ENCODE peak calls at places on chromosome 10, in five cellular contexts. X, K, H, T and M are unnamed samples.

GRCh38 chr10:127649642-127650041 is 87.3 kb upstream of the FOXI2 start:
- DNase-seq in X (no peak), H (no peak), T (no peak), K (no peak), M (no peak)

GRCh38 chr10:34641147-34641912 is 173.8 kb downstream of the PARD3 start:
- DNase-seq in X (no peak), K (no peak), H (no peak), T (no peak), M (no peak)

GRCh38 chr10:114261116-114261515 is 22.1 kb downstream of the VWA2 start:
- DNase-seq in T (no peak), X (no peak), H (no peak), K (no peak), M (no peak)

GRCh38 chr10:68423522-68423921 is 16.4 kb upstream of the RUFY2 start:
- DNase-seq in H (no peak), T (no peak), K (no peak), X (no peak), M (no peak)

GRCh38 chr10:71753960-71754505 is 19.3 kb downstream of the VSIR start:
- DNase-seq in K (no peak), H (no peak), X (no peak), T (no peak), M (no peak)

GRCh38 chr10:43057231-43057711 is 19.6 kb upstream of the RET start:
- DNase-seq in K (no peak), H (no peak), T (no peak), X (no peak), M (no peak)

GRCh38 chr10:116553378-116553980 is 7.7 kb downstream of the PNLIP start:
- DNase-seq in H (no peak), K (no peak), T (no peak), X (peak), M (no peak)

GRCh38 chr10:1033601-1034000 is 7.9 kb upstream of the IDI2 start:
- DNase-seq in X (no peak), H (no peak), T (no peak), K (no peak), M (no peak)

GRCh38 chr10:103765981-103766380 is 89.4 kb downstream of the SH3PXD2A start:
- DNase-seq in T (no peak), X (peak), K (no peak), H (no peak), M (peak)

GRCh38 chr10:49601857-49602256 is 8.3 kb upstream of the SLC18A3 start:
- DNase-seq in K (no peak), H (no peak), X (no peak), T (no peak), M (no peak)

GRCh38 chr10:47409171-47409865 is 25.2 kb upstream of the ZNF488 start:
- DNase-seq in T (no peak), X (no peak), H (no peak), K (no peak), M (no peak)

GRCh38 chr10:64091889-64092288 is 570.7 kb downstream of the REEP3 start:
- DNase-seq in H (no peak), X (no peak), T (no peak), K (no peak), M (no peak)

GRCh38 chr10:42980553-42981357 is 96.1 kb upstream of the RET start:
- DNase-seq in X (peak), K (no peak), H (no peak), T (no peak), M (peak)

GRCh38 chr10:43427166-43427825 is 9.6 kb upstream of the ZNF487 start:
- DNase-seq in T (no peak), K (no peak), H (no peak), X (no peak), M (no peak)

GRCh38 chr10:35011771-35012191 is 78.4 kb downstream of the CUL2 start:
- DNase-seq in K (no peak), X (no peak), T (no peak), H (no peak), M (no peak)

GRCh38 chr10:67936416-67936815 is 52.0 kb downstream of the SIRT1 start:
- DNase-seq in X (no peak), K (no peak), T (no peak), H (no peak), M (no peak)

GRCh38 chr10:54947605-54948004 is 146.6 kb upstream of the PCDH15 start:
- DNase-seq in X (no peak), K (no peak), H (no peak), T (no peak), M (no peak)

GRCh38 chr10:110780704-110781103 is 91.0 kb upstream of the PDCD4 start:
- DNase-seq in X (peak), K (no peak), T (no peak), H (no peak), M (no peak)

GRCh38 chr10:66301078-66301477 is 624.8 kb upstream of the LRRTM3 start:
- DNase-seq in K (no peak), T (no peak), X (no peak), H (no peak), M (no peak)

GRCh38 chr10:683448-684071 is 5.9 kb downstream of the DIP2C start:
- DNase-seq in T (no peak), K (no peak), X (no peak), H (no peak), M (no peak)

GRCh38 chr10:118036281-118036875 is 10.4 kb downstream of the RAB11FIP2 start:
- DNase-seq in H (no peak), T (no peak), K (no peak), X (no peak), M (no peak)

GRCh38 chr10:78549536-78549935 is 515.9 kb downstream of the RPS24 start:
- DNase-seq in H (no peak), T (no peak), X (no peak), K (no peak), M (peak)

GRCh38 chr10:110006358-110007170 is 1.2 kb upstream of the ADD3 start:
- DNase-seq in T (no peak), X (no peak), K (peak), H (peak), M (peak)

GRCh38 chr10:112967200-112967599 is 17.2 kb downstream of the TCF7L2 start:
- DNase-seq in X (no peak), K (no peak), H (no peak), T (no peak), M (no peak)

GRCh38 chr10:86293323-86293840 is 73.2 kb downstream of the GRID1 start:
- DNase-seq in X (no peak), T (no peak), K (no peak), H (no peak), M (no peak)

GRCh38 chr10:113111900-113112853 is 162.1 kb downstream of the TCF7L2 start:
- DNase-seq in T (no peak), K (peak), H (peak), X (peak), M (no peak)

GRCh38 chr10:69101451-69102095 is 13.7 kb downstream of the SRGN start:
- DNase-seq in X (no peak), H (no peak), K (no peak), T (no peak), M (no peak)

GRCh38 chr10:58280485-58280884 is 11.5 kb downstream of the CISD1 start:
- DNase-seq in T (no peak), X (no peak), H (no peak), K (no peak), M (no peak)

GRCh38 chr10:127313996-127314700 is 117.8 kb upstream of the INSYN2A start:
- DNase-seq in K (no peak), X (no peak), T (no peak), H (no peak), M (no peak)

GRCh38 chr10:7945025-7945424 is 109.5 kb upstream of the GATA3 start:
- DNase-seq in T (no peak), X (no peak), H (no peak), K (no peak), M (no peak)

GRCh38 chr10:14185501-14186045 is 145.2 kb downstream of the FRMD4A start:
- DNase-seq in T (no peak), K (no peak), H (no peak), X (no peak), M (peak)

GRCh38 chr10:5504146-5505072 is 5.0 kb upstream of the CALML5 start:
- DNase-seq in H (peak), K (no peak), X (peak), T (no peak), M (peak)

GRCh38 chr10:119374236-119374635 is 166.9 kb downstream of the GRK5 start:
- DNase-seq in T (no peak), K (no peak), H (no peak), X (no peak), M (no peak)

GRCh38 chr10:32980558-32981468 is 22.8 kb upstream of the ITGB1 start:
- DNase-seq in K (peak), H (peak), X (peak), T (peak), M (peak)
- TF ChIP-seq POLR2A in K (peak), H (peak), X (peak), T (peak), M (peak)

GRCh38 chr10:96511044-96511945 is 2.4 kb downstream of the TLL2 start:
- DNase-seq in X (peak), K (peak), H (peak), T (no peak), M (no peak)
- TF ChIP-seq CTCF in X (peak), K (peak), H (peak), T (peak), M (peak)

GRCh38 chr10:100979821-100980272 is 7.5 kb downstream of the MRPL43 start:
- DNase-seq in T (no peak), K (no peak), X (no peak), H (no peak), M (no peak)

GRCh38 chr10:100977436-100977835 is 8.1 kb downstream of the SEMA4G start:
- DNase-seq in K (no peak), H (no peak), X (no peak), T (no peak), M (no peak)

GRCh38 chr10:100978121-100978895 is 9.0 kb downstream of the MRPL43 start:
- DNase-seq in X (no peak), T (no peak), K (no peak), H (no peak), M (peak)

GRCh38 chr10:100980327-100981110 is 6.8 kb downstream of the MRPL43 start:
- DNase-seq in H (peak), X (no peak), T (no peak), K (no peak), M (peak)

GRCh38 chr10:100978896-100979185 is 8.5 kb downstream of the MRPL43 start:
- DNase-seq in X (no peak), K (no peak), T (no peak), H (no peak), M (no peak)
- TF ChIP-seq POLR2A in X (no peak), K (no peak), T (no peak), H (no peak), M (no peak)

DNA sequence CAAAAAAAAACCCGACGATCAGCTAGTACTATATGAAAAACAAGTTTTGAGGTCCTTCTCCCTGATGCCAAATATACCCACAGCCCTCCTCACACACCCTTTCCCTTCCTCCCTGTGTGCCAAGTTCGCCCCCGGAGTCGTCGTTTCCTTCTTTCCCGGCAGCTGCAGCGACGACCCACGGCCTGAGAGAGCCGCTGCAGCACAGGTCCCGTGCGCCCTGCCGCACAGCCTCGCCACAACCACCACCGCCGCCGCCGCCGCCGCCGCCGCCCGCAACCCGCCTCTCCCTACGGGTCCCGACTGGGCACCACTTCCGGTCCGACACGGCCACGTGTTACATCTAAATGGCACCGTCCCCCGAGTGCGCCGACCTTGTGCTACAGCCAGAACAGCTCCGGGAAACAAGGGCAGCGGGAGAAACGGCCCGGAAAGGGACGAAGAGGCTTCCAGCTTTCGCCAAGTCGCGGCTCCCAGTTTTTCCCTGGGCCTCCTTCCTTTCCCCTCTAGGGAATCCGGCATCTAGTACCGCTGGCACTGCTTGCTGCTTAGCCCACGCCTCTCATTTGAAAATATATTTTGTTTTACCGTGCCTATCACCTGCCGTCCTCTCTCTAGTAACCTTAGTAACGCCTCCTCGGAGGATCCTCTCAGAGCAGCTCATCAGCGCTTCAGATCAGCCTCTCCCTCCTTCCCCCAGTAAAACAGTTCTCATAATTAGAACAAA is at the start of gene FRA10AC1:
- DNase-seq in X (peak), K (peak), T (peak), H (peak), M (peak)
- TF ChIP-seq CTCF in X (peak), K (peak), T (peak), H (peak), M (peak)

DNA sequence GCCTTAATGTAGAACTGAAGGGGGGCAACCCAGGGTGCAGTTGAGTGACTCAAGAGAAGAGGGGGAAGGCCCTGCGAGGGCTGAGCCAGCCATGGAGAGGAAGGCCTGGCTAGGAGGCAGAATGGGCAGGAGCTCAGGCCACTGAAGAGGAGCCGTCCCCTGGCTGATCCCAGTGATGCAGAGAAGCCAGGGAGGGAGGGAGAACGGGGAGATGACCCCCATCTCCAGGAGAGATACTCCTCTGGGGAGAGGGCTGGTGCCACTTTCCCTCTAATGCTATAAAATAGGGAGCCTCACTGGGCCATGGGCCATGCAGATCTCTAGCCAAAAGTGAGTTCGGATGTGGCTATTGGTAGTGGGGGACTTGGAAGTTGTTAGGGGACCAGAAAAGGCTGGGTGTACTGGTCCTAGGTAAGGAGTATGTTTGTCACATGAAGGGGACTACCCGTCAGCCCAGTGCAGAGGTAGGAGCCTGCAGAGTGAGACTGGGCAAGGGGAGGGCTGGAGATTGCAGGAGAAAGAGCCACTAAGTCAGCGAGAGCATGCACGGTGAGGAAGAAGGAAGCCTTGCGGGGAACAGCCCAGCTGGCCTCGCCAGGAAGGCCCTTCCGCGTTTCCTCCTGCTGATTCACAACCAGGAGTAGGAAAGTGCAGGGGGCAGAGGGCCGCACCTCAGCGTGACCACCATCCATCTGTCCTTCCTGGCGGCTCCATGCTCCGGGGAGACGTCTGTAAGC is 347.6 kb downstream of the TCERG1L start:
- DNase-seq in H (no peak), K (no peak), X (no peak), T (no peak), M (no peak)
- TF ChIP-seq POLR2A in H (no peak), K (no peak), X (no peak), T (no peak), M (no peak)

GRCh38 chr10:129602938-129603520 is 136.0 kb downstream of the MGMT start:
- DNase-seq in H (no peak), T (no peak), X (no peak), K (no peak), M (no peak)

GRCh38 chr10:129604333-129605032 is 137.4 kb downstream of the MGMT start:
- DNase-seq in H (no peak), K (no peak), X (no peak), T (no peak), M (no peak)

GRCh38 chr10:129605266-129605985 is 138.4 kb downstream of the MGMT start:
- DNase-seq in T (no peak), H (no peak), K (no peak), X (no peak), M (no peak)

GRCh38 chr10:129607607-129608006 is 140.6 kb downstream of the MGMT start:
- DNase-seq in H (no peak), X (no peak), K (no peak), T (no peak), M (no peak)

GRCh38 chr10:129605986-129606518 is 139.0 kb downstream of the MGMT start:
- DNase-seq in K (no peak), X (no peak), H (peak), T (peak), M (peak)
- TF ChIP-seq CTCF in K (no peak), X (no peak), H (no peak), T (no peak), M (no peak)

DNA sequence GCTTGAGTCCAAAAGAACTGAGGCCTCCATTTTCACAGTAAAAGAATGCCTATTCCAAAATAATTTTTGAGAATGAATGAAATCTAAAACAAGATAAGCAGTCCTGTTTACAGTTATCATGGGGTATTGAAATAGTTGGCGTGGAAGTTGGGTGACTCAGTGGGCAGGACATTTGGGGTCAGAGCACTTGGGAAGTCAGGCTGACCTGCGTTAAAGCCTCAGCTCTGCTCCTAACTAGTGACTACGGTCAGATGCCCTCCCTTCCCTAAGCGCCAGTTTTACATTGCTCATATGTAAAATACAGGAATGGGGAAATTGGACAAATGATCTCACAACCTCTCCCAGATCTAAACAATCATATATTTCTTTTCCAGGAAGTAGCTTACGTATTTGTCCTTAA is 2.3 kb upstream of the PAPSS2 start:
- DNase-seq in H (no peak), X (peak), T (no peak), K (peak), M (no peak)
- TF ChIP-seq POLR2A in H (no peak), X (no peak), T (no peak), K (no peak), M (no peak)

GRCh38 chr10:132395704-132396494 is 1.1 kb upstream of the PWWP2B start:
- DNase-seq in T (no peak), K (peak), X (peak), H (peak), M (peak)
- TF ChIP-seq CTCF in T (no peak), K (no peak), X (no peak), H (peak), M (no peak)

GRCh38 chr10:50993817-50994251 is 80.5 kb upstream of the PRKG1 start:
- DNase-seq in K (no peak), H (no peak), T (no peak), X (peak), M (no peak)

GRCh38 chr10:50991496-50992355 is 82.6 kb upstream of the PRKG1 start:
- DNase-seq in X (peak), K (no peak), T (no peak), H (peak), M (peak)

GRCh38 chr10:50990568-50991495 is 83.5 kb upstream of the PRKG1 start:
- DNase-seq in T (no peak), X (peak), K (no peak), H (peak), M (no peak)

GRCh38 chr10:50992356-50992866 is 81.9 kb upstream of the PRKG1 start:
- DNase-seq in T (no peak), X (peak), H (no peak), K (no peak), M (no peak)

DNA sequence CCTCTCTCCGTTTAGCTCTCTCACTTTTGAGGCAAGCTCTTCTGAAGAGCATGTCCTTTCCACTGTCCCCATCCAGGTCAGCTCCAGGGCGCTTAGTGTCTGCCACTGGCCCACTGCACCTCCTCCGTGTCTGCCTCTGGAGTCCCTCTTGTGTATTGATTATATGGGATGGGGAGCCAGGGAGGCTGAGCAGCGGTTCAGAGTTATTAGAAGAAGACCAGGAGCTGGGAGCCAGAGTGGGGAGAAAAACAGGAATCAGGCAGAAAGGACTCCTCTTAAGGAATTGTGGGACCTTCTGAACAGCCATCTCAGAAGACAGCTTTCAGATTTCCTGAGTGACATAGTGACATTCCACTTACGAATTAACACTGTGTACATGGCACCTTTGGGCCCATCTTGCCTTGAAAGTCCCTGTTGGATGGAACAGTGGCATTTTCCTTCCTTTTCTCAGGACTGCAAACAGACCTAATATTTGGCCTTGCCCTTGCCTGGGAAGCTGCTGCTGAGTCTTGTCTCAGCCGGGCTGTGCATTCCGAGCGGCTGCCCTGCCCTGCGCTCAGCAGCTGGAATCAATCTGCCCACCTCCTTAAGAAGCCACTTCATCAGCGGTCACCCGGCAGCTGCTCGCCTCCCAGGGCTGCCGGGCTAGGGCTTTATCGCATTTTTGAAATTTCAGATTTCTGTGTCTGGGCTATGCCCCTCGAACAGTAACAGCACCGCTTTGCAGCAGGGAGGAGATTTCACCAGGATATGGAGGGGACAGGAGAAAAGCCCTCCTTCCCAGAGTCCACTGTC is 81.1 kb upstream of the PRKG1 start:
- DNase-seq in T (no peak), K (no peak), X (peak), H (no peak), M (peak)
- TF ChIP-seq POLR2A in T (no peak), K (no peak), X (no peak), H (no peak), M (no peak)

DNA sequence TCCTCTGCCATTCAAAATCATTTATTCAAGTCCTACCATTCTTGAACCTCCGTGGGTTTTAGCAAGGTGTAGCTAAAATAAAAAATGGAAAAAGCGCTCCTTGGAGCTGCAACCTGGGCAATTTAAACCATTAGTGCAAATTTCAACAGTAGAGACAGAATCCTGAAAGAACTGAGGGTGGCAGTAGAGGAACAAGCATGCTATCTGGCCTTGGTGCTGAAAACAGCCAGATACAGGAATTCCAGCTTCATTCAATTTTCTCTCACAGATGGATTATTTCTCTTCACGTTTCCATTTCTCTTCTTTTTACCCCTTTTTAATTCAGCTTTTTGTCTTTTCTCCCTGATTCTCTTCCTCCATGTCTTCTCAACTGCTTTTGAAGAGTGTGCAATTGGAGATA is 77.7 kb downstream of the OTUD1 start:
- DNase-seq in T (no peak), X (no peak), H (no peak), K (no peak), M (no peak)
- TF ChIP-seq CTCF in T (no peak), X (peak), H (no peak), K (no peak), M (no peak)